ENCODE peak calls at places on chromosomes 11 and 22, in seven cellular contexts. D, F, X, H, A, Z and B are unnamed samples.
A peak's percentile ranks its signal among the peaks of the same experiment; 100 is the strongest.

GRCh38 chr11:100808904-100809491 is 121.9 kb downstream of the ARHGAP42 start:
- DNase-seq in A (no peak), F (peak; percentile 59), D (no peak), X (no peak), Z (no peak), H (no peak), B (no peak)

GRCh38 chr11:95076416-95076815 is 9.7 kb downstream of the SRSF8 start:
- DNase-seq in Z (no peak), A (no peak), X (no peak), D (no peak), H (no peak), F (peak; percentile 90), B (peak; percentile 84)

GRCh38 chr11:43567396-43567975 is 113.1 kb upstream of the HSD17B12 start:
- DNase-seq in H (peak; percentile 64), A (no peak), F (peak; percentile 49), Z (no peak), X (peak; percentile 67), D (peak; percentile 41), B (no peak)

GRCh38 chr11:16111690-16112089 is 244.7 kb downstream of the SOX6 start:
- DNase-seq in F (no peak), A (no peak), X (no peak), D (no peak), H (no peak), Z (no peak), B (no peak)

GRCh38 chr11:117941163-117941707 is 12.0 kb upstream of the TMPRSS13 start:
- DNase-seq in X (no peak), D (peak; percentile 34), A (no peak), F (no peak), Z (no peak), H (no peak), B (no peak)

GRCh38 chr22:46011627-46012181 is 34.7 kb upstream of the WNT7B start:
- DNase-seq in A (peak; percentile 67), F (no peak), X (no peak), D (no peak), H (peak; percentile 17), Z (no peak), B (no peak)

GRCh38 chr11:35142481-35143207 is 3.7 kb downstream of the CD44 start:
- DNase-seq in X (no peak), D (no peak), F (peak; percentile 32), A (no peak), Z (peak; percentile 42), H (no peak), B (no peak)

GRCh38 chr11:121159721-121160120 is 58.7 kb downstream of the TECTA start:
- DNase-seq in Z (no peak), H (no peak), F (no peak), A (no peak), X (no peak), D (no peak), B (no peak)

GRCh38 chr11:24289301-24289700 is 207.6 kb upstream of the LUZP2 start:
- DNase-seq in F (peak; percentile 73), Z (no peak), X (no peak), H (no peak), D (no peak), A (no peak), B (no peak)

GRCh38 chr11:47185305-47186075 is 744 bp downstream of the PACSIN3 start:
- DNase-seq in Z (peak; percentile 39), D (no peak), X (no peak), F (peak; percentile 40), A (peak; percentile 89), H (peak; percentile 63), B (peak; percentile 42)

GRCh38 chr11:59551651-59552521 is 40.5 kb downstream of the OR4D9 start:
- DNase-seq in A (no peak), H (peak; percentile 21), D (peak; percentile 55), Z (no peak), F (peak; percentile 78), X (no peak), B (no peak)

GRCh38 chr11:8389034-8389996 is 125.6 kb upstream of the LMO1 start:
- DNase-seq in F (no peak), X (no peak), A (peak; percentile 22), H (no peak), Z (no peak), D (no peak), B (no peak)

GRCh38 chr22:46584081-46584903 is 35.9 kb upstream of the GRAMD4 start:
- DNase-seq in A (peak; percentile 69), X (no peak), H (no peak), D (no peak), Z (no peak), F (no peak), B (no peak)

GRCh38 chr11:35166369-35167360 is 27.7 kb downstream of the CD44 start:
- DNase-seq in X (peak; percentile 57), D (peak; percentile 94), H (no peak), Z (no peak), A (no peak), F (peak; percentile 70), B (no peak)

GRCh38 chr11:17828311-17828751 is 93.8 kb downstream of the KCNC1 start:
- DNase-seq in D (no peak), X (no peak), F (no peak), A (peak; percentile 15), Z (peak; percentile 19), H (no peak), B (no peak)

GRCh38 chr22:28981818-28982499 is 79.7 kb downstream of the C22orf31 start:
- DNase-seq in A (no peak), F (no peak), H (no peak), Z (no peak), D (no peak), X (no peak), B (no peak)

GRCh38 chr22:32482708-32483107 is 8.1 kb downstream of the FBXO7 start:
- DNase-seq in D (no peak), Z (no peak), F (no peak), H (no peak), A (no peak), X (no peak), B (no peak)

GRCh38 chr11:15726221-15726746 is 611.6 kb downstream of the INSC start:
- DNase-seq in Z (no peak), X (no peak), F (no peak), D (no peak), A (no peak), H (no peak), B (no peak)

GRCh38 chr22:37661160-37661924 is 2.8 kb downstream of the PDXP start:
- DNase-seq in F (no peak), Z (no peak), A (no peak), H (peak; percentile 71), D (no peak), X (no peak), B (no peak)

GRCh38 chr11:68927280-68928107 is 23.8 kb downstream of the IGHMBP2 start:
- DNase-seq in X (no peak), H (no peak), Z (peak; percentile 37), D (no peak), A (no peak), F (no peak), B (no peak)

GRCh38 chr11:68928108-68928429 is 24.4 kb downstream of the IGHMBP2 start:
- DNase-seq in X (no peak), A (no peak), Z (no peak), D (no peak), F (no peak), H (no peak), B (no peak)

GRCh38 chr11:68929706-68930605 is 26.3 kb downstream of the IGHMBP2 start:
- DNase-seq in X (no peak), H (no peak), A (no peak), D (no peak), Z (no peak), F (no peak), B (no peak)

GRCh38 chr11:68929135-68929534 is 25.4 kb downstream of the IGHMBP2 start:
- DNase-seq in X (no peak), F (no peak), Z (no peak), A (peak; percentile 48), D (no peak), H (no peak), B (no peak)

GRCh38 chr11:68928481-68928880 is 24.8 kb downstream of the IGHMBP2 start:
- DNase-seq in Z (no peak), A (no peak), H (no peak), F (no peak), D (no peak), X (no peak), B (no peak)
- H3K4me1 ChIP-seq in Z (peaks cover 18% of the 10 kb centered on the region), A (peaks cover 3% of the 10 kb centered on the region), H (no peaks in the 10 kb centered on the region), F (no peaks in the 10 kb centered on the region), D (no peaks in the 10 kb centered on the region), X (no peaks in the 10 kb centered on the region), B (peaks cover 26% of the 10 kb centered on the region)

DNA sequence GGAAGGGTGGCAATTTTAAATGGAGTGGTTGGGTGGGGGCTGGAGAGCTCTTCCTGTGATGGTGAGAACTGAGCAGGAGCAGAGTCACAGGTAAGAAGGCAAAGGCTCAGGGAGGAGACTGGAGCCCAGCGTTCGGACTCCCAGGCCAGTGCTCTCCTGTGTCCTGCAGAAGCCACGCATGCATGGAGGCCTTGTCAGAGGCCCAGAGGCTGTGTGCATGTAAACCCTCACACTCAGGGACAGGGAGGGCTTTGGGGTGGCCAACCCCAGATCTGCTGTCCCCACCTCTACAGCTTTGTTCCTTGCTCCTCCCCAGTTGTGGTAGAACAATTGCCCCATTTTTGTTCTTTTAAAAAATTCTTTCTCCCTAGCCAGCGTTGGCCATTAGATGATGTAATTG is 130.4 kb upstream of the PARVA start:
- DNase-seq in A (no peak), F (no peak), X (no peak), H (no peak), Z (no peak), D (no peak), B (no peak)
- H3K4me1 ChIP-seq in A (peaks cover 41% of the 10 kb centered on the region), F (peaks cover 5% of the 10 kb centered on the region), X (peaks cover 10% of the 10 kb centered on the region), H (peaks cover 37% of the 10 kb centered on the region), Z (peaks cover 49% of the 10 kb centered on the region), D (peaks cover 11% of the 10 kb centered on the region), B (peaks cover 41% of the 10 kb centered on the region)

DNA sequence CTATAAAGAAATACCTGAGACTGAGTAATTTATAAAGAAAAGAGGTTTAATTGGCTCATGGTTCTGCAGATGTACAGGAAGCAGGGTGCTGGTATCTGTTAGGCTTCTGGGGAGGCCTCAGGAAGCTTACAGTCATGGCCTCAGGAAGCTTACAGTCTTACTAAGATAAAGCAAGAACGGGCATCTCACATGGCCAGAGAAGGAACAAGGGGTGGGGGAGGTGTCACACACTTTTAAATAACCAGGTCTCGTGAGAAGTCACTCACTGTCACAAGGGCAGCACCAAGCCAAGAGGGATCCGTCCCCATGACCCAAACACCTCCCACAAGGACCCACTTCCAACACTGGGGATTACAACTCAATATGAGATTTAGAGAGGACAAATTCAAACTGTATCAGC is 192.8 kb upstream of the B3GAT1 start:
- DNase-seq in X (no peak), A (no peak), F (no peak), H (no peak), Z (no peak), D (no peak), B (no peak)
- H3K4me1 ChIP-seq in X (no peaks in the 10 kb centered on the region), A (no peaks in the 10 kb centered on the region), F (no peaks in the 10 kb centered on the region), H (no peaks in the 10 kb centered on the region), Z (no peaks in the 10 kb centered on the region), D (no peaks in the 10 kb centered on the region), B (no peaks in the 10 kb centered on the region)

GRCh38 chr22:17444204-17444504 is 74.9 kb downstream of the CECR2 start:
- DNase-seq in X (no peak), D (no peak), Z (no peak), F (no peak), H (no peak), A (no peak), B (no peak)

GRCh38 chr22:17443413-17444203 is 74.3 kb downstream of the CECR2 start:
- DNase-seq in Z (no peak), F (no peak), H (no peak), A (no peak), X (no peak), D (no peak), B (no peak)

GRCh38 chr22:17441326-17441725 is 72.1 kb downstream of the CECR2 start:
- DNase-seq in F (no peak), A (no peak), D (no peak), X (no peak), Z (no peak), H (no peak), B (no peak)

GRCh38 chr22:17451251-17451765 is 82.0 kb downstream of the CECR2 start:
- DNase-seq in Z (no peak), H (no peak), F (no peak), A (no peak), X (no peak), D (no peak), B (no peak)

GRCh38 chr22:17446704-17447103 is 77.4 kb downstream of the CECR2 start:
- DNase-seq in H (no peak), A (no peak), Z (no peak), X (no peak), F (no peak), D (no peak), B (no peak)
- H3K4me1 ChIP-seq in H (no peaks in the 10 kb centered on the region), A (no peaks in the 10 kb centered on the region), Z (no peaks in the 10 kb centered on the region), X (no peaks in the 10 kb centered on the region), F (peaks cover 3% of the 10 kb centered on the region), D (peaks cover 4% of the 10 kb centered on the region), B (no peaks in the 10 kb centered on the region)